ENCODE peak calls at places on chromosomes 3 and 15, in seven cellular contexts. J, S, N, T, I, B and H are unnamed samples.

GRCh38 chr15:79099692-79100091 is 9.1 kb upstream of the RASGRF1 start:
- DNase-seq in J (no peak), B (no peak), N (no peak), S (no peak), T (no peak), I (no peak), H (no peak)

GRCh38 chr15:22891426-22892210 is 53.2 kb downstream of the NIPA2 start:
- DNase-seq in I (no peak), J (no peak), B (no peak), S (no peak), N (no peak), T (no peak), H (peak; percentile 51)

GRCh38 chr15:40016224-40016865 is 22.6 kb downstream of the SRP14 start:
- DNase-seq in B (no peak), T (no peak), J (no peak), I (no peak), S (no peak), N (no peak), H (no peak)

GRCh38 chr3:69197455-69197854 is 75.1 kb upstream of the LMOD3 start:
- DNase-seq in T (no peak), S (no peak), N (no peak), J (no peak), B (no peak), I (no peak), H (no peak)

GRCh38 chr3:85342915-85343314 is 384.1 kb downstream of the CADM2 start:
- DNase-seq in S (no peak), T (no peak), I (no peak), N (peak; percentile 3), J (no peak), B (peak; percentile 3), H (no peak)

GRCh38 chr3:142318331-142318730 is 92.9 kb upstream of the GK5 start:
- DNase-seq in S (no peak), T (no peak), J (no peak), N (no peak), B (no peak), I (no peak), H (no peak)

GRCh38 chr3:175564335-175564734 is 705.2 kb downstream of the NAALADL2 start:
- DNase-seq in T (no peak), I (no peak), B (no peak), S (no peak), N (no peak), J (no peak), H (no peak)

GRCh38 chr15:31390777-31391486 is 64.3 kb downstream of the KLF13 start:
- DNase-seq in B (no peak), T (no peak), S (no peak), I (no peak), J (no peak), N (no peak), H (no peak)

GRCh38 chr15:90071220-90071807 is 31.0 kb downstream of the IDH2 start:
- DNase-seq in I (peak; percentile 84), S (peak; percentile 89), T (no peak), B (peak; percentile 91), J (peak; percentile 85), N (peak; percentile 71), H (peak; percentile 92)

GRCh38 chr3:188345223-188345622 is 191.3 kb downstream of the LPP start:
- DNase-seq in T (no peak), B (no peak), S (no peak), I (no peak), N (no peak), J (peak; percentile 95), H (no peak)

GRCh38 chr3:123789760-123790159 is 94.4 kb downstream of the MYLK start:
- DNase-seq in S (no peak), T (no peak), N (no peak), I (no peak), J (no peak), B (no peak), H (no peak)

GRCh38 chr15:91864669-91865068 is 11.2 kb downstream of the SLCO3A1 start:
- DNase-seq in J (no peak), I (no peak), S (no peak), B (no peak), T (no peak), N (no peak), H (no peak)

GRCh38 chr3:18443670-18444596 is 18.8 kb upstream of the SATB1 start:
- DNase-seq in I (peak; percentile 33), J (no peak), T (peak; percentile 79), B (peak; percentile 34), S (peak; percentile 31), N (no peak), H (peak; percentile 85)

GRCh38 chr3:157104928-157105652 is 54.9 kb downstream of the CCNL1 start:
- DNase-seq in N (no peak), B (no peak), T (no peak), I (no peak), J (no peak), S (peak; percentile 33), H (no peak)

GRCh38 chr3:120203016-120203415 is 82.0 kb downstream of the GPR156 start:
- DNase-seq in S (no peak), B (peak; percentile 86), J (peak; percentile 82), N (no peak), I (no peak), T (no peak), H (no peak)

GRCh38 chr3:97515076-97515475 is 249.5 kb upstream of the ARL6 start:
- DNase-seq in S (peak; percentile 30), T (no peak), J (no peak), N (no peak), I (no peak), B (no peak), H (no peak)

GRCh38 chr3:104909721-104910120 is 457.0 kb upstream of the ALCAM start:
- DNase-seq in T (no peak), I (no peak), J (peak; percentile 59), S (no peak), N (no peak), B (no peak), H (no peak)

GRCh38 chr15:27175479-27176153 is 204.6 kb downstream of the GABRG3 start:
- DNase-seq in S (no peak), N (no peak), B (no peak), I (no peak), J (no peak), T (no peak), H (no peak)

GRCh38 chr15:61839541-61839940 is 220.7 kb downstream of the VPS13C start:
- DNase-seq in N (no peak), T (no peak), J (no peak), B (no peak), I (no peak), S (no peak), H (no peak)

GRCh38 chr3:188270423-188270972 is 116.5 kb downstream of the LPP start:
- DNase-seq in T (no peak), N (peak; percentile 89), I (no peak), S (no peak), J (peak; percentile 84), B (peak; percentile 63), H (no peak)

GRCh38 chr15:66673410-66674322 is 28.4 kb upstream of the SMAD6 start:
- DNase-seq in T (no peak), I (peak; percentile 37), B (no peak), S (peak; percentile 87), J (no peak), N (no peak), H (peak; percentile 83)

GRCh38 chr3:51954713-51955112 is 468 bp upstream of the GPR62 start:
- DNase-seq in T (no peak), J (no peak), I (no peak), B (no peak), S (no peak), N (no peak), H (no peak)
- H3K27me3 ChIP-seq in T (peaks cover 3% of the 10 kb centered on the region), J (peaks cover 7% of the 10 kb centered on the region), I (no peaks in the 10 kb centered on the region), B (no peaks in the 10 kb centered on the region), S (peaks cover 20% of the 10 kb centered on the region), N (no peaks in the 10 kb centered on the region), H (peaks cover 15% of the 10 kb centered on the region)

GRCh38 chr15:100821327-100821726 is 58.3 kb upstream of the ALDH1A3 start:
- DNase-seq in B (no peak), N (no peak), S (no peak), T (no peak), I (no peak), J (no peak), H (no peak)

GRCh38 chr15:100824211-100824610 is 55.4 kb upstream of the ALDH1A3 start:
- DNase-seq in N (no peak), T (no peak), I (no peak), S (no peak), J (peak; percentile 4), B (no peak), H (no peak)

GRCh38 chr15:100818927-100819326 is 60.7 kb upstream of the ALDH1A3 start:
- DNase-seq in J (no peak), T (no peak), N (no peak), B (no peak), S (no peak), I (no peak), H (no peak)
- TF ChIP-seq POLR2AphosphoS5 in J (no peak), T (no peak), N (no peak), B (no peak), S (no peak), I (no peak), H (no peak)

GRCh38 chr15:72785452-72786243 is 2.1 kb upstream of the ADPGK start:
- DNase-seq in B (peak; percentile 7), I (no peak), T (no peak), S (peak; percentile 14), N (no peak), J (no peak), H (no peak)

GRCh38 chr15:72787521-72787920 is 4.0 kb upstream of the ADPGK start:
- DNase-seq in T (no peak), B (no peak), J (no peak), I (no peak), S (no peak), N (no peak), H (no peak)

GRCh38 chr15:72786946-72787345 is 3.4 kb upstream of the ADPGK start:
- DNase-seq in I (no peak), B (no peak), T (no peak), N (no peak), J (no peak), S (no peak), H (no peak)

GRCh38 chr15:72786244-72786641 is 2.7 kb upstream of the ADPGK start:
- DNase-seq in N (no peak), J (no peak), S (no peak), I (no peak), B (no peak), T (no peak), H (no peak)

DNA sequence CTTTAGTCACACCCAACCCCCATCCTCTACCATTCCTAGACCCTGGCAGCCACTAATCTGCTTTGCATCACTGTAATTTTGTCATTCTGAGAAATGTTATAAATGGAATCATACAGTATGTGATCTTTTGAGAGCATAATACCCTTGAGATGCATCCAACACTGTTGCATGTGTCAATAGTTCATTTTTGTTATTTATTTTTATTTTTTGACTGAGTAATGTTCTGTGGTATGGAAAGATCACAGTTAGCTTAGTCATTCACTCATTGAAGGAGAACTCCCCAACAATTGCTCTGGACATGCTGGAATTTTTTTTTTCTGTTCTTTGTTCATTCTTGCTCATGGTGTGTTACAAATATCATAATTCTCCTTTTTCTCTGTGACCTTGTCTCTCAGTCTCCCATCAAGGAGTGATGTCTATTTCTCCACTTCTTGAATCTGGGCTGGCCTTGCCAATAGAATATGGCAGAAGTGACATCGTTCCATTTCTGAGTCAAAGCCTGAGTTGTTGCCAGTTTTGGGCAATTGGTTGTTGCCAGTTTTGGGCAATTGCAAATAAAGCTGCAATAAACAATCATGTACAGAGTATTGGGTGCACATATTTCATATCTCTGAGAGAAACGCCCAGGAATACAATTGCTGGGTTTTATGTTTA is 6.9 kb upstream of the ADPGK start:
- DNase-seq in T (no peak), J (no peak), N (no peak), S (no peak), I (no peak), B (no peak), H (no peak)
- TF ChIP-seq CTCF in T (no peak), J (no peak), N (no peak), S (no peak), I (no peak), B (no peak), H (no peak)

GRCh38 chr15:75799190-75799589 is 44.1 kb upstream of the UBE2Q2 start:
- DNase-seq in B (no peak), J (no peak), I (no peak), T (no peak), S (no peak), N (no peak), H (no peak)
- H3K27me3 ChIP-seq in B (peaks cover 5% of the 10 kb centered on the region), J (peaks cover 42% of the 10 kb centered on the region), I (no peaks in the 10 kb centered on the region), T (peaks cover 10% of the 10 kb centered on the region), S (peaks cover 39% of the 10 kb centered on the region), N (peaks cover 14% of the 10 kb centered on the region), H (no peaks in the 10 kb centered on the region)